ENCODE peak calls at places on chromosomes 2 and 18, in six cellular contexts. R, A, C, U, H and B are unnamed samples. For H3K9me3, the result is how much of the 10 kb centered on the place peaks cover.

GRCh38 chr2:61887684-61888303 is 662 bp downstream of the CCT4 start:
- DNase-seq in R (peak), A (peak), C (peak), U (peak), H (peak), B (no peak)

GRCh38 chr18:79197531-79197930 is 128.3 kb downstream of the ATP9B start:
- DNase-seq in R (no peak), A (no peak), C (no peak), U (no peak), H (no peak), B (no peak)

GRCh38 chr2:69668598-69668997 is 25.1 kb upstream of the AAK1 start:
- DNase-seq in R (no peak), A (peak), C (no peak), U (peak), H (no peak), B (no peak)

GRCh38 chr2:23664069-23664788 is 262.7 kb downstream of the ATAD2B start:
- DNase-seq in R (no peak), A (no peak), C (no peak), U (no peak), H (no peak), B (no peak)

GRCh38 chr2:174635747-174636399 is 38.3 kb upstream of the WIPF1 start:
- DNase-seq in R (no peak), A (peak), C (no peak), U (peak), H (peak), B (no peak)

GRCh38 chr2:96521219-96521618 is 15.3 kb upstream of the ARID5A start:
- DNase-seq in R (no peak), A (no peak), C (no peak), U (no peak), H (no peak), B (no peak)

GRCh38 chr18:55314615-55315237 is 273.3 kb downstream of the TCF4 start:
- DNase-seq in R (no peak), A (no peak), C (no peak), U (no peak), H (no peak), B (no peak)

GRCh38 chr2:21040468-21041377 is 3.1 kb downstream of the APOB start:
- DNase-seq in R (no peak), A (no peak), C (no peak), U (no peak), H (no peak), B (no peak)

GRCh38 chr2:119823734-119824334 is 64.1 kb downstream of the PTPN4 start:
- DNase-seq in R (peak), A (peak), C (peak), U (peak), H (peak), B (peak)

GRCh38 chr2:163943403-163944356 is 207.9 kb upstream of the FIGN start:
- DNase-seq in R (no peak), A (no peak), C (no peak), U (no peak), H (no peak), B (peak)

GRCh38 chr2:216485237-216485636 is 13.4 kb upstream of the RPL37A start:
- DNase-seq in R (no peak), A (no peak), C (no peak), U (no peak), H (no peak), B (no peak)

GRCh38 chr2:69499966-69500365 is 62.7 kb upstream of the NFU1 start:
- DNase-seq in R (no peak), A (peak), C (no peak), U (no peak), H (no peak), B (no peak)

GRCh38 chr2:147614491-147614890 is 230.3 kb upstream of the ACVR2A start:
- DNase-seq in R (no peak), A (no peak), C (no peak), U (no peak), H (no peak), B (no peak)

GRCh38 chr18:77062518-77063003 is 70.0 kb downstream of the MBP start:
- DNase-seq in R (peak), A (peak), C (no peak), U (peak), H (peak), B (no peak)

GRCh38 chr18:986071-986470 is 81.4 kb downstream of the ADCYAP1 start:
- DNase-seq in R (no peak), A (no peak), C (no peak), U (peak), H (no peak), B (peak)

GRCh38 chr18:11987527-11987926 is 6.2 kb downstream of the IMPA2 start:
- DNase-seq in R (no peak), A (peak), C (no peak), U (no peak), H (no peak), B (no peak)

GRCh38 chr2:224951723-224952481 is 90.4 kb downstream of the DOCK10 start:
- DNase-seq in R (no peak), A (peak), C (no peak), U (no peak), H (no peak), B (no peak)

GRCh38 chr2:186977433-186978045 is 128.6 kb upstream of the ZSWIM2 start:
- DNase-seq in R (no peak), A (no peak), C (no peak), U (no peak), H (no peak), B (no peak)

GRCh38 chr2:31517442-31518203 is 63.1 kb downstream of the SRD5A2 start:
- DNase-seq in R (no peak), A (no peak), C (no peak), U (no peak), H (no peak), B (no peak)

GRCh38 chr2:197159681-197160211 is 150.8 kb downstream of the ANKRD44 start:
- DNase-seq in R (no peak), A (peak), C (no peak), U (peak), H (peak), B (no peak)

GRCh38 chr2:31337860-31338259 is 76.7 kb downstream of the XDH start:
- DNase-seq in R (no peak), A (peak), C (no peak), U (peak), H (peak), B (no peak)

GRCh38 chr18:52723456-52724065 is 383.6 kb downstream of the DCC start:
- DNase-seq in R (no peak), A (no peak), C (no peak), U (no peak), H (no peak), B (no peak)

GRCh38 chr2:198052741-198053140 is 248.3 kb downstream of the PLCL1 start:
- DNase-seq in R (no peak), A (no peak), C (no peak), U (no peak), H (no peak), B (no peak)

GRCh38 chr2:239274391-239275001 is 126.3 kb downstream of the HDAC4 start:
- DNase-seq in R (no peak), A (peak), C (peak), U (peak), H (peak), B (no peak)
- H3K9ac ChIP-seq in R (peak), A (peak), C (peak), U (peak), H (peak), B (no peak)

DNA sequence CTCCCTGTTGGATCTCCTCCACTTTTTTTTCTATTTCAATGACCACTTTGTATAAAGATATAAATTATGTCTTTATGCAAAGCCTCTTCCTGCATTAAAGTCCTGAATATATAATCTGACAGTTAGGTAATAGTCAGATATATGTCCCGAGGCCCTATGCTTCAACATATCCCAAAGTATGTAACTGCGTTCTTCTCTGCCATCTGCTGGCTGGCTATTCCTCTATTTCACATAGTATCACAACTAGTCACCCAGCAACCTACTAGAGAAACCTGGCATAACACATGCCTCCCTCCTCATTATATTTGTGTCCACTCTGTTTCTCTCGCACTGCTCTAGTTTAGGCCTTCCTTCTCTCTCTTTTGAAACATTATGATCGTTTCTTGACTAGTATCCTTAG is 640.8 kb downstream of the DPP10 start:
- DNase-seq in R (no peak), A (no peak), C (peak), U (no peak), H (no peak), B (peak)
- TF ChIP-seq CTCF in R (no peak), A (no peak), C (no peak), U (no peak), H (no peak), B (peak)

GRCh38 chr2:101893676-101894381 is 97.9 kb upstream of the IL1R2 start:
- DNase-seq in R (no peak), A (no peak), C (no peak), U (no peak), H (no peak), B (peak)
- H3K9me3 ChIP-seq in R (under half), A (under half), C (under half), U (under half), H (under half), B (under half)

GRCh38 chr2:175832886-175833285 is 169.2 kb downstream of the LNPK start:
- DNase-seq in R (no peak), A (no peak), C (no peak), U (no peak), H (no peak), B (no peak)

GRCh38 chr2:175838979-175839378 is 163.1 kb downstream of the LNPK start:
- DNase-seq in R (no peak), A (no peak), C (no peak), U (no peak), H (no peak), B (no peak)

GRCh38 chr2:175837046-175837445 is 165.0 kb downstream of the LNPK start:
- DNase-seq in R (no peak), A (peak), C (no peak), U (peak), H (peak), B (no peak)

GRCh38 chr2:175836361-175836760 is 165.7 kb downstream of the LNPK start:
- DNase-seq in R (no peak), A (no peak), C (no peak), U (peak), H (peak), B (no peak)

DNA sequence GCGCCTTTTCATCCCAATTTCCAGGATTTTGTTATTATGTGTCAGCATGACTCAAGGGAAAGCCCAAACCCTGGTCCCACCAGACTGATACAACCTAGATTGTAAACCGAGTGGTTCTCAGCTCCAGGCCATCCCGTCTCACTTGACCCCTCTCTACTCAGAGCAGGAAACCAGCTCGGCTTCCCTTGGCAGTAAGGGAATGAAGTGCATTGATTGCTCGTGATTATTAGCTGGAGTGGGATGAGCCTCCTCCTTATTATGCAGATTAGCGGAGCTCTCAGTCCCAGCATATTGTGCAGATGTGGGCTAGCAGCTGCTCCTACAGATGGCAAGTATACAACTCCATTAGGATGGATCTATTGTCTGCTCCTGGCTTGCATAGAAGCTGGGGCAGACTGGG is 167.6 kb downstream of the LNPK start:
- DNase-seq in R (no peak), A (no peak), C (no peak), U (peak), H (no peak), B (no peak)
- H3K9ac ChIP-seq in R (no peak), A (no peak), C (no peak), U (no peak), H (no peak), B (no peak)

DNA sequence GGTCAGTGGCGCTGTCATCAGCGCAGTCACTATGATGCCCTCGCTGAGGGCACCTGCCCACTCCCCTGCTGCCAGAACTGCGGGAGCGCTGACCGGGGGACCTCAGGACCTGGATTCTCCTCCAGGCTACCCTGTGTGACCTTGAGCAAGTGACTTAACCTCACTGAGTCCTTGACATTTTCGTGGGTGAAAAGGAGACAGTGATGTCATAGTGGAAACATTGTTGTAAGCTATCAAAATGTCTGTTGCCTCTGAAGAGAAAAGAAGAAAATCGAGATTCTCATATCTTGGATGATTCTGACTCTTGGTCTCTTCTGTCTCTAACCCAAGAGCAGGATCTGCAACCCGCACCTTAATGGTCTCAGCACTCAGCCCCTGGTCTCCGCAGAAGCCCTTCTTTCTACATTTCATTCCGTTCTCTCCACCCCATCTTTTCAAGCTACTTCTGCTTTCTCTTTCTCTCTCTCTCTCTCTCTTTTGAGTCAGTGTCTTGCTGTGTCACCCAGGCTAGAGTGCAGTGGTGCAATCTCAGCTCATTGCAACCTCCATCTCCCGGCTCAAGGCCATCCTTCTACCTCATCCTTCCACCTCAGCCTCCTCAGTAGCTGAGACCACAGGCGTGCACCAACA is 987 bp upstream of the TUBA4A start:
- DNase-seq in R (no peak), A (no peak), C (no peak), U (no peak), H (no peak), B (no peak)
- TF ChIP-seq CTCF in R (no peak), A (no peak), C (no peak), U (no peak), H (no peak), B (no peak)

GRCh38 chr2:238475034-238475433 is 48.3 kb downstream of the ASB1 start:
- DNase-seq in R (no peak), A (no peak), C (no peak), U (no peak), H (no peak), B (no peak)
- H3K9me3 ChIP-seq in R (under half), A (under half), C (under half), U (under half), H (under half), B (under half)

GRCh38 chr2:241540766-241541561 is 17.6 kb upstream of the BOK start:
- DNase-seq in R (no peak), A (no peak), C (peak), U (peak), H (no peak), B (peak)
- H3K9ac ChIP-seq in R (no peak), A (no peak), C (no peak), U (no peak), H (no peak), B (no peak)

GRCh38 chr2:170716851-170717598 is 1.9 kb downstream of the SP5 start:
- DNase-seq in R (no peak), A (peak), C (peak), U (peak), H (no peak), B (peak)
- TF ChIP-seq CTCF in R (no peak), A (peak), C (peak), U (peak), H (peak), B (peak)

DNA sequence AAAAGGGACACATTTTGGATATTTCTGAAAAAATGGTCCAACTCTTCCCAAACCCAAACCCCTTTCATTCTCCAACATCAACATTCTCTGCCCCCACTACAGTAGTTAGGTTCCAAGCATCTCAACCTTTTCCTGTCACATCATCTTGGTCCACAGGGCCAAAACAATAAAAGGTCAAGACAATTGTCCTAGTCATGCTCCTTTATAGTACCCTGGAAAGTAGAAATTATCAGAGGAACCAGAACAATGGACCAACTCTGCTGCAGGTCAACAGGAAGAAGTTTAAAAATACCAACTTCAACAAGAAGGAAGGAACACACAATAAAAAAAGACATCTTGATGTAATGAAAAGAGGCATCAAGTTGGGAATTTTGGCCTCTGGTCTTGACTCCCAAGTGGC is 36.1 kb downstream of the CLASP1 start:
- DNase-seq in R (no peak), A (no peak), C (no peak), U (no peak), H (no peak), B (no peak)
- H3K9me3 ChIP-seq in R (under half), A (under half), C (under half), U (under half), H (under half), B (under half)

DNA sequence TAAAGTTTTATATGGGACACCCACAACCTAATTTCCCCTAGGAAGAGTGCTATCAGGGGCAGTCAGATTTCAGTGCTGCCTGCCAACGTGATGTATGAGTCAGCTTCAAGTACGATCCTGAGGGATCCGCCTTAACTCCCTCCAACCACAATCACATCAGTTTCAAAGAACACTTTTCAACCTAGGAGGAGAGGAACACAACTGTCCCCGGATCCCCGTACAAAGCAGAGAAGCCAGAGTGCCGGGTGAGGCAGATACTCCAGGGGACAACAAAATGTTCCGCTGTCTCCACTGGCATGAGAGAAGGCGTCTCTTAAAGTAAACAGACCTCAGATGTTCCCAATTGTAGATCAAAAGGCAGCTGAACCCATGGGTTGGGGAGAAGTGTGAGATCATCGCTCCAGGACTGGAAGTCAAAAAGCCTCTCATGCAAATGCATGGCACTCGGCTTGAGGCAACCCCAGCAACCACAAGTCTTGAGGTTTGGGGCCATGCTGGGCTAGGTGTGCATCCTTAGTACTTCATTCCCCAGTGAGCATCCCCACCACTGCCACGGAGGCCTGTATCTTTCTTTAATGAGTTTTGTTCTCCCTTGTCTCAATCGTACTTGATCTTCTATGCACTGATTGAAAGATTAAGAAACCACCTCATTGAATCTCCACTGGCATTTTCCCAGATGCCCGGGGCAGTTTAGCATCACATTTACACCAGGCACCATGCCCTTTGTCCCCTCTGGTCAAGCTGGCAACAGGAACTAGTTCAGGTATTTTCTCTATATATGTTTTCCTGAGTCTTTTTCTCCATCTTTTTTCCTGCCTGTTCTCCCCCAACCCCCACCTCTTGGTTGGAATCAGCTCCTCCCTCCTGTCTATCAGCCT is 91.0 kb upstream of the CCBE1 start:
- DNase-seq in R (peak), A (peak), C (no peak), U (peak), H (peak), B (peak)
- H3K9ac ChIP-seq in R (no peak), A (peak), C (peak), U (peak), H (peak), B (no peak)